ENCODE peak calls at places on chromosomes 16 and 17, in four cellular contexts. One of them, this sample, is unnamed.

GRCh38 chr16:56245197-56245596 is 53.9 kb downstream of the GNAO1 start:
- DNase-seq in adipocyte: peak
- DNase-seq in left ventricle myocardium inferior: no peak
- DNase-seq in gastrocnemius medialis: no peak
- DNase-seq in this sample: no peak

GRCh38 chr16:71600822-71601221 is 23.9 kb upstream of the TAT start:
- DNase-seq in left ventricle myocardium inferior: no peak
- DNase-seq in gastrocnemius medialis: no peak
- DNase-seq in adipocyte: no peak
- DNase-seq in this sample: no peak

GRCh38 chr17:80619535-80620235 is 75.0 kb downstream of the RPTOR start:
- DNase-seq in adipocyte: no peak
- DNase-seq in gastrocnemius medialis: no peak
- DNase-seq in left ventricle myocardium inferior: no peak
- DNase-seq in this sample: peak

GRCh38 chr16:67399218-67399733 is 6.0 kb upstream of the TPPP3 start:
- DNase-seq in left ventricle myocardium inferior: no peak
- DNase-seq in gastrocnemius medialis: no peak
- DNase-seq in adipocyte: peak
- DNase-seq in this sample: no peak

GRCh38 chr17:75897076-75898019 is 597 bp upstream of the TRIM65 start:
- DNase-seq in gastrocnemius medialis: no peak
- DNase-seq in adipocyte: no peak
- DNase-seq in left ventricle myocardium inferior: no peak
- DNase-seq in this sample: no peak

GRCh38 chr16:54286330-54287017 is at the start of gene IRX3:
- DNase-seq in gastrocnemius medialis: peak
- DNase-seq in left ventricle myocardium inferior: peak
- DNase-seq in adipocyte: peak
- DNase-seq in this sample: peak

GRCh38 chr17:31877911-31878702 is 19.1 kb upstream of the COPRS start:
- DNase-seq in left ventricle myocardium inferior: no peak
- DNase-seq in gastrocnemius medialis: no peak
- DNase-seq in adipocyte: peak
- DNase-seq in this sample: peak

GRCh38 chr17:47316316-47316715 is 7.4 kb upstream of the EFCAB13 start:
- DNase-seq in left ventricle myocardium inferior: no peak
- DNase-seq in gastrocnemius medialis: no peak
- DNase-seq in adipocyte: peak
- DNase-seq in this sample: peak

GRCh38 chr17:79454826-79455225 is 156.0 kb downstream of the RBFOX3 start:
- DNase-seq in left ventricle myocardium inferior: no peak
- DNase-seq in adipocyte: no peak
- DNase-seq in gastrocnemius medialis: no peak
- DNase-seq in this sample: no peak

GRCh38 chr17:79451167-79451566 is 159.7 kb downstream of the RBFOX3 start:
- DNase-seq in adipocyte: no peak
- DNase-seq in gastrocnemius medialis: no peak
- DNase-seq in left ventricle myocardium inferior: no peak
- DNase-seq in this sample: no peak

GRCh38 chr17:79452706-79453105 is 158.1 kb downstream of the RBFOX3 start:
- DNase-seq in left ventricle myocardium inferior: no peak
- DNase-seq in gastrocnemius medialis: no peak
- DNase-seq in adipocyte: no peak
- DNase-seq in this sample: no peak

GRCh38 chr17:79455636-79456035 is 155.2 kb downstream of the RBFOX3 start:
- DNase-seq in left ventricle myocardium inferior: no peak
- DNase-seq in gastrocnemius medialis: no peak
- DNase-seq in adipocyte: no peak
- DNase-seq in this sample: no peak

GRCh38 chr17:79453481-79453880 is 157.4 kb downstream of the RBFOX3 start:
- DNase-seq in left ventricle myocardium inferior: no peak
- DNase-seq in gastrocnemius medialis: no peak
- DNase-seq in adipocyte: no peak
- DNase-seq in this sample: no peak
- H3K4me3 ChIP-seq in left ventricle myocardium inferior: no peak
- H3K4me3 ChIP-seq in gastrocnemius medialis: no peak
- H3K4me3 ChIP-seq in adipocyte: no peak
- H3K4me3 ChIP-seq in this sample: no peak

GRCh38 chr16:18796377-18796776 is 5.0 kb downstream of the ARL6IP1 start:
- DNase-seq in left ventricle myocardium inferior: no peak
- DNase-seq in gastrocnemius medialis: no peak
- DNase-seq in adipocyte: no peak
- DNase-seq in this sample: no peak

GRCh38 chr16:18799500-18799899 is 1.8 kb downstream of the ARL6IP1 start:
- DNase-seq in adipocyte: no peak
- DNase-seq in gastrocnemius medialis: no peak
- DNase-seq in left ventricle myocardium inferior: no peak
- DNase-seq in this sample: no peak

GRCh38 chr16:18801197-18801972 is at the start of gene ARL6IP1:
- DNase-seq in left ventricle myocardium inferior: peak
- DNase-seq in gastrocnemius medialis: peak
- DNase-seq in adipocyte: peak
- DNase-seq in this sample: peak

GRCh38 chr16:18800674-18801196 is 614 bp downstream of the ARL6IP1 start:
- DNase-seq in adipocyte: peak
- DNase-seq in gastrocnemius medialis: no peak
- DNase-seq in left ventricle myocardium inferior: no peak
- DNase-seq in this sample: peak

GRCh38 chr16:18797746-18798145 is 3.6 kb downstream of the ARL6IP1 start:
- DNase-seq in adipocyte: no peak
- DNase-seq in gastrocnemius medialis: no peak
- DNase-seq in left ventricle myocardium inferior: no peak
- DNase-seq in this sample: no peak
- H3K4me3 ChIP-seq in adipocyte: no peak
- H3K4me3 ChIP-seq in gastrocnemius medialis: no peak
- H3K4me3 ChIP-seq in left ventricle myocardium inferior: no peak
- H3K4me3 ChIP-seq in this sample: no peak

DNA sequence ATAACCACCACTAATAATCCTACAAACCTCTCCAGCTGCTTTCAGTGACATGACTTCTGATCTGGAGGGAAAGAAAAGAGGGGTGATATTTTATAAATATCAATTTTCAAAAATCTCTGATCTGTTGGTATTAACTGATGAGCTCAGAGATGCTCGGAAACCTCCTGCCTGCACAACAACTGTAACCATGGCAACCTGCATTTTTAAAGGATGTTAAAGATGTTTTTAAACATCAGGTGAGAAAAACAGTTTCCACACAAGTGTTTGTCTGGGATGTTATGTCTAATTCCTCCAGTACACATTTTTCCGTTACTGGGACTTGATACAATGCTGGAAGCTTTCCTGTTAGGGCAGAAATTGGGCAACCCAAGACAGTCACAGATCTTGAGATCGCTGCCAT is 533.8 kb downstream of the CDH13 start:
- DNase-seq in gastrocnemius medialis: no peak
- DNase-seq in adipocyte: no peak
- DNase-seq in left ventricle myocardium inferior: no peak
- DNase-seq in this sample: no peak
- H3K4me3 ChIP-seq in gastrocnemius medialis: no peak
- H3K4me3 ChIP-seq in adipocyte: no peak
- H3K4me3 ChIP-seq in left ventricle myocardium inferior: no peak
- H3K4me3 ChIP-seq in this sample: no peak

GRCh38 chr16:69483611-69484010 is 59.2 kb downstream of the CYB5B start:
- DNase-seq in gastrocnemius medialis: no peak
- DNase-seq in left ventricle myocardium inferior: no peak
- DNase-seq in adipocyte: no peak
- DNase-seq in this sample: no peak
- H3K4me3 ChIP-seq in gastrocnemius medialis: no peak
- H3K4me3 ChIP-seq in left ventricle myocardium inferior: no peak
- H3K4me3 ChIP-seq in adipocyte: no peak
- H3K4me3 ChIP-seq in this sample: no peak

GRCh38 chr17:4500188-4500565 is 1.5 kb downstream of the SPNS2 start:
- DNase-seq in adipocyte: no peak
- DNase-seq in gastrocnemius medialis: no peak
- DNase-seq in left ventricle myocardium inferior: no peak
- DNase-seq in this sample: no peak
- H3K4me3 ChIP-seq in adipocyte: no peak
- H3K4me3 ChIP-seq in gastrocnemius medialis: peak
- H3K4me3 ChIP-seq in left ventricle myocardium inferior: peak
- H3K4me3 ChIP-seq in this sample: no peak

GRCh38 chr17:77957215-77957868 is 1.2 kb upstream of the TNRC6C start:
- DNase-seq in gastrocnemius medialis: no peak
- DNase-seq in adipocyte: peak
- DNase-seq in left ventricle myocardium inferior: no peak
- DNase-seq in this sample: peak

GRCh38 chr17:77959926-77960521 is 1.5 kb downstream of the TNRC6C start:
- DNase-seq in gastrocnemius medialis: no peak
- DNase-seq in adipocyte: peak
- DNase-seq in left ventricle myocardium inferior: no peak
- DNase-seq in this sample: peak

GRCh38 chr17:77958716-77959215 is 263 bp downstream of the TNRC6C start:
- DNase-seq in adipocyte: peak
- DNase-seq in gastrocnemius medialis: no peak
- DNase-seq in left ventricle myocardium inferior: no peak
- DNase-seq in this sample: no peak

GRCh38 chr17:77957869-77958715 is at the start of gene TNRC6C:
- DNase-seq in adipocyte: peak
- DNase-seq in gastrocnemius medialis: peak
- DNase-seq in left ventricle myocardium inferior: peak
- DNase-seq in this sample: peak

DNA sequence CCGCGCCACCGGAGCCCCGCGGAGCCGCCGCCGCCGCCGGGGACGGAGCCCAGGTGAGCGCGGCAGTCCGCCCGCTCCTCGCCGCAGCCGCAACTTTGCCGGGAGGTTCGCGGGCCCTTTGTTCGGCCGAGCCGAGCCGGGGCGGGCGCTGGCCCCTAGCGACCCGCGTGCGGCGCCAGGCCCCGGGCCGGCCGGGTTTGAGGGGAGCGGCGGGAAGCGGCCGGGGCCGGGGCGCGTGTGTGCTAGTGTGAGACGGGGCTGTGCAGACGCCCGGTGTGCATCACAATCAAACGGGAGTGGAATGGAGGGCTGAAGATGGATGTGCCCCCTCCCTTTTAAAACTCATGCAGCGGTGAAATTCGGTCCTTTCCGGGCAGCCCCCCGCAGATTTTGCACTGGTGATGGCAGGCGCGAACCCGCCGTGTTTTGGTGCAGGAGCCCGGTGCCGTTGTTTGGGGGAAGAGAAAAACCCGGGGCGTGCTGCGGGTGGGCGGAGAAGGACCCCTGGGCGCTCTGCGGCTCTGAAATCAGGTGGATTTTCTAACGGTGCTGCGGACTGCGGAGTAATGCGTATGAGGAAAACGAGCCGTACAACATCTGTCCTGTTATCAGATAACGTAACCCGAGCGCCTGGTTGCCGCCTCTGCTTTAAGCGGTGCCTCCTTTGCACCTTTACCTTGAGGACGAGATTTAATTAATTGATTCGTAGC is 868 bp downstream of the TNRC6C start:
- DNase-seq in gastrocnemius medialis: no peak
- DNase-seq in adipocyte: peak
- DNase-seq in left ventricle myocardium inferior: no peak
- DNase-seq in this sample: peak
- H3K4me3 ChIP-seq in gastrocnemius medialis: peak
- H3K4me3 ChIP-seq in adipocyte: peak
- H3K4me3 ChIP-seq in left ventricle myocardium inferior: peak
- H3K4me3 ChIP-seq in this sample: peak

DNA sequence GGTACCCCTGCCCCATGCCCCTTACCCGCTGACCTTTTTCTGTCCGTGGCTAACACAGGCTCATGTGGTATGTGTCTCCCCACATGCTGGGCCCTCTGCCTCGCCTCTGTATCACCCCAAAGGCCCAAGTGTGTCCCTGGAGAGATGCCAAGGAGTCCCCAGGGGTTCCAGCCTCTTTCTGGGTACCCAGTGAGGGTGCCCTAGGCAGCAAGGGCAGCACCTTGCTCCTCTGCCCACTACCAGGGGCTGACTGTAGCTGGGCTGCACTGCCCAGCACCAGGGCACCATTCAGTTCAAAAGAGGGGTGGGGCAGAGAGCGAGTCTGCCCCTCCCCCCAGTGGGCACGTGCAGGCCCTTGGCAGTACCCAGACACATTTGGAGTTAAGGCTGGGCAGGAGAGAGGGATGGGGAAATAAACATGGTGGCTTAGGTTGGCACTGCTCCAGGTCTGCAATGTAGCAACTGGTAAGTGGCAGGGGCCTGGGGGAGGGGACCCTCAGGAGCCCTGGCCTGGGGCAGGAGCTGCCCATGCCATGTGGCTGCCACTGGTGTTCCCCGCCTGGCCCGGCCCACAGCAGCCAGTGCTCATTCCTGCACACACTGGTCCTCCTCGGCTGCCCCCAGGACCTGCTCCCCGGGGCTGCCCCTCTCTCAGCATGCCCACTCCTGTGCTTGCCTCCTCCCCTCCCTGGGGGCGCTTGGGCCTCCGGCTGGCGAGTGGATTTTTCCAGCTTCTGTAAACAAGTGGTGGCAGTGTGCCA is 9.1 kb downstream of the THRA start:
- DNase-seq in gastrocnemius medialis: peak
- DNase-seq in left ventricle myocardium inferior: peak
- DNase-seq in adipocyte: peak
- DNase-seq in this sample: no peak
- H3K4me3 ChIP-seq in gastrocnemius medialis: peak
- H3K4me3 ChIP-seq in left ventricle myocardium inferior: peak
- H3K4me3 ChIP-seq in adipocyte: peak
- H3K4me3 ChIP-seq in this sample: no peak